ENCODE peak calls at places on chromosome 22, in seven cellular contexts. O is NCI-H774, M is NCI-H187 treated with DMSO at 0.1 percent for 48 hours, I is HEK293T, Z is ureter, U is left cardiac atrium, G is GM13977. N is an unnamed sample.

GRCh38 chr22:28930357-28931007 is 47.1 kb downstream of the ZNRF3 start:
- DNase-seq in O (no peak), M (peak; percentile 47), I (no peak), Z (no peak), U (no peak), G (no peak), N (no peak)

GRCh38 chr22:46801331-46801811 is 38.9 kb downstream of the TBC1D22A start:
- DNase-seq in O (peak; percentile 57), M (no peak), I (no peak), Z (no peak), U (no peak), G (no peak), N (no peak)

GRCh38 chr22:37923927-37924326 is 17.8 kb downstream of the MICALL1 start:
- DNase-seq in O (no peak), M (no peak), I (no peak), Z (no peak), U (no peak), G (no peak), N (no peak)

GRCh38 chr22:30823015-30823370 is 128.3 kb downstream of the OSBP2 start:
- DNase-seq in O (no peak), M (no peak), I (peak; percentile 76), Z (no peak), U (no peak), G (no peak), N (no peak)

GRCh38 chr22:50678651-50679521 is 6.3 kb downstream of the SHANK3 start:
- DNase-seq in O (no peak), M (no peak), I (no peak), Z (no peak), U (no peak), G (no peak), N (peak; percentile 13)

GRCh38 chr22:42388130-42388797 is 43.9 kb downstream of the NFAM1 start:
- DNase-seq in O (peak; percentile 66), M (peak; percentile 69), I (no peak), Z (no peak), U (no peak), G (no peak), N (no peak)

GRCh38 chr22:21009638-21010425 is 5.1 kb upstream of the P2RX6 start:
- DNase-seq in O (no peak), M (no peak), I (no peak), Z (no peak), U (no peak), G (no peak), N (peak; percentile 66)

GRCh38 chr22:29803190-29803589 is 34.9 kb downstream of the ASCC2 start:
- DNase-seq in O (no peak), M (no peak), I (no peak), Z (no peak), U (no peak), G (no peak), N (no peak)

GRCh38 chr22:41831383-41831782 is 1.5 kb upstream of the SREBF2 start:
- DNase-seq in O (no peak), M (no peak), I (no peak), Z (no peak), U (no peak), G (peak; percentile 39), N (no peak)

GRCh38 chr22:39522567-39523300 is 2.4 kb downstream of the ATF4 start:
- DNase-seq in O (no peak), M (no peak), I (no peak), Z (no peak), U (no peak), G (peak; percentile 21), N (no peak)

GRCh38 chr22:50507421-50507990 is at the start of gene LMF2:
- DNase-seq in O (peak; percentile 80), M (no peak), I (peak; percentile 94), Z (peak; percentile 92), U (peak; percentile 91), G (peak; percentile 99), N (peak; percentile 92)

GRCh38 chr22:47277001-47277400 is 514.6 kb downstream of the TBC1D22A start:
- DNase-seq in O (no peak), M (no peak), I (no peak), Z (no peak), U (no peak), G (no peak), N (no peak)

GRCh38 chr22:37607912-37608476 is 640 bp upstream of the GGA1 start:
- DNase-seq in O (no peak), M (no peak), I (no peak), Z (no peak), U (no peak), G (no peak), N (no peak)

GRCh38 chr22:48453751-48454485 is 1373.8 kb downstream of the BRD1 start:
- DNase-seq in O (no peak), M (no peak), I (no peak), Z (no peak), U (no peak), G (no peak), N (no peak)

N was measured in testis.